ENCODE peak calls at places on chromosomes 6 and 20, in five cellular contexts. V is mesenchymal stem cell, Q is H1, N is trophoblast cell, A is H9. D is an unnamed sample.

GRCh38 chr6:43247115-43247999 is 4.1 kb downstream of the TTBK1 start:
- DNase-seq in V (peak; percentile 46), Q (peak; percentile 58), N (peak; percentile 47), A (peak; percentile 93), D (peak; percentile 85)

GRCh38 chr6:54737247-54737646 is 109.3 kb upstream of the FAM83B start:
- DNase-seq in V (no peak), Q (peak; percentile 17), N (peak; percentile 15), A (peak; percentile 55), D (no peak)

GRCh38 chr20:31840906-31841816 is 4.2 kb downstream of the FOXS1 start:
- DNase-seq in V (no peak), Q (no peak), N (no peak), A (no peak), D (no peak)

GRCh38 chr6:165871571-165871970 is 208.5 kb upstream of the PDE10A start:
- DNase-seq in V (no peak), Q (no peak), N (no peak), A (no peak), D (no peak)

GRCh38 chr6:90393232-90393884 is 96.7 kb upstream of the BACH2 start:
- DNase-seq in V (peak; percentile 65), Q (peak; percentile 47), N (peak; percentile 79), A (peak; percentile 67), D (peak; percentile 48)

GRCh38 chr6:137165375-137166246 is 7.8 kb downstream of the IL22RA2 start:
- DNase-seq in V (no peak), Q (no peak), N (peak; percentile 89), A (no peak), D (no peak)

GRCh38 chr20:22700387-22700786 is 116.0 kb upstream of the FOXA2 start:
- DNase-seq in V (no peak), Q (no peak), N (no peak), A (no peak), D (no peak)

GRCh38 chr20:32415494-32415893 is 57.4 kb downstream of the ASXL1 start:
- DNase-seq in V (no peak), Q (no peak), N (no peak), A (no peak), D (no peak)

GRCh38 chr6:34912715-34913464 is 23.8 kb downstream of the ANKS1A start:
- DNase-seq in V (peak; percentile 86), Q (no peak), N (no peak), A (no peak), D (no peak)

GRCh38 chr6:119280080-119280479 is 69.5 kb downstream of the MAN1A1 start:
- DNase-seq in V (no peak), Q (no peak), N (no peak), A (no peak), D (no peak)

GRCh38 chr6:29813809-29814208 is 13.8 kb upstream of the HLA-G start:
- DNase-seq in V (no peak), Q (no peak), N (peak; percentile 83), A (no peak), D (no peak)

GRCh38 chr6:80622641-80623040 is 516.2 kb downstream of the BCKDHB start:
- DNase-seq in V (no peak), Q (no peak), N (peak; percentile 52), A (no peak), D (no peak)

GRCh38 chr6:16239798-16240123 is 1.4 kb downstream of the GMPR start:
- DNase-seq in V (peak; percentile 81), Q (no peak), N (no peak), A (peak; percentile 81), D (no peak)

GRCh38 chr20:48599106-48599747 is 228.6 kb downstream of the PREX1 start:
- DNase-seq in V (no peak), Q (no peak), N (no peak), A (no peak), D (no peak)

GRCh38 chr6:137901454-137901853 is 34.4 kb downstream of the TNFAIP3 start:
- DNase-seq in V (no peak), Q (no peak), N (no peak), A (no peak), D (no peak)

GRCh38 chr6:137271245-137272183 is 52.3 kb upstream of the IFNGR1 start:
- DNase-seq in V (peak; percentile 65), Q (no peak), N (peak; percentile 73), A (no peak), D (peak; percentile 39)

GRCh38 chr6:107811591-107812218 is 12.4 kb downstream of the SCML4 start:
- DNase-seq in V (peak; percentile 74), Q (no peak), N (peak; percentile 89), A (no peak), D (no peak)

GRCh38 chr6:4776967-4777925 is 1.0 kb downstream of the CDYL start:
- DNase-seq in V (peak; percentile 57), Q (no peak), N (peak; percentile 58), A (no peak), D (no peak)

GRCh38 chr20:36591854-36592641 is 13.5 kb upstream of the RAB5IF start:
- DNase-seq in V (peak; percentile 59), Q (no peak), N (peak; percentile 58), A (peak; percentile 54), D (no peak)

GRCh38 chr6:37706749-37707148 is 9.1 kb upstream of the MDGA1 start:
- DNase-seq in V (no peak), Q (no peak), N (no peak), A (no peak), D (no peak)

GRCh38 chr20:30595698-30596097 is 661.8 kb upstream of the DEFB115 start:
- DNase-seq in V (no peak), Q (no peak), N (no peak), A (no peak), D (no peak)

GRCh38 chr6:71383891-71384489 is 95.4 kb downstream of the OGFRL1 start:
- DNase-seq in V (peak; percentile 63), Q (no peak), N (peak; percentile 89), A (no peak), D (peak; percentile 38)

GRCh38 chr20:8454137-8454712 is 322.2 kb downstream of the PLCB1 start:
- DNase-seq in V (peak; percentile 88), Q (no peak), N (peak; percentile 48), A (peak; percentile 50), D (peak; percentile 9)

GRCh38 chr6:15247750-15248450 is 2.0 kb downstream of the JARID2 start:
- DNase-seq in V (peak; percentile 62), Q (no peak), N (peak; percentile 77), A (peak; percentile 57), D (no peak)

GRCh38 chr6:21522007-21522758 is 71.4 kb upstream of the SOX4 start:
- DNase-seq in V (no peak), Q (no peak), N (no peak), A (no peak), D (no peak)

GRCh38 chr20:25238319-25239037 is 9.4 kb upstream of the PYGB start:
- DNase-seq in V (peak; percentile 55), Q (no peak), N (peak; percentile 18), A (no peak), D (no peak)

GRCh38 chr6:109460161-109460830 is 4.7 kb upstream of the MICAL1 start:
- DNase-seq in V (peak; percentile 17), Q (no peak), N (no peak), A (no peak), D (no peak)

GRCh38 chr6:109457596-109457996 is 2.0 kb upstream of the MICAL1 start:
- DNase-seq in V (no peak), Q (no peak), N (peak; percentile 66), A (no peak), D (no peak)

GRCh38 chr6:109456283-109456583 is 661 bp upstream of the MICAL1 start:
- DNase-seq in V (no peak), Q (no peak), N (no peak), A (no peak), D (no peak)

GRCh38 chr6:109456710-109457595 is 1.4 kb upstream of the MICAL1 start:
- DNase-seq in V (no peak), Q (no peak), N (peak; percentile 27), A (no peak), D (no peak)

DNA sequence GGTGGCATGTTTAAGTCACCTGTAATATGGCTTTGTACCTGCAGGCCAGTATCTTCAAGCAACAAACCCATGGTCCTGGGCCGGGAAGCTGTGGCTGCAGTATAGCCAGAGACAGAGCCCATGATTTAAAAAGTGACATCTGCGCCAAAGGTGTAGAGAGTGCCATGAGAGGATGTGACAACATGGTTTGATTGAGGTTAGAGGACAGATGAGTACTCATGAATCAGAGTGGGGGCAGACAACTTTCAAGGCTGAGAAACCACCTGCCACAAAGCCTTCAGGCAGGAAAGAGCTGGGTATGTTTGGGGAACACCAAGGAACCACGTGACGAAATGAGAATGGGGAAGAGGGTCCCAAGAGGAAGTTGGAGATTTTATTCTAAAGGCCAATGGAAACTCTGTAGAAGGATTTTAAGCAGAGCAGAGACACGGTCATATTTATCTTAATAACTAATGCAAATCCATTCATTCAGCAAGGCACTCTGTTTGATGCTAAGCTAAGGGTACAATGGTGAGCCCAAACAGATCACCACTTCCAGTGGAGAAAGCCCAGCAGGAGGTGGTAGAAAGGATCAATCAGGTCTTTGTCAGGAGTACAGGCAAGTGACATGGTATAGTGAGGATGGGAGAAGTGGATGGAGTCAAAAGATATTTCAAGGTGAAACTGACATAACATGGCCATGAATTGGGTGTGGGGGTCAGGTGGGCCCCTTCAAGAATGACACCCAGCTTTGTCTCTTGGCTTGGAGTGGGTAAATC is 3.4 kb upstream of the MICAL1 start:
- DNase-seq in V (no peak), Q (no peak), N (peak; percentile 20), A (no peak), D (no peak)
- H2BK12ac ChIP-seq in V (no peak overlapping the region), Q (no peak overlapping the region), N (no peak overlapping the region), A (no peak overlapping the region), D (no peak overlapping the region)

DNA sequence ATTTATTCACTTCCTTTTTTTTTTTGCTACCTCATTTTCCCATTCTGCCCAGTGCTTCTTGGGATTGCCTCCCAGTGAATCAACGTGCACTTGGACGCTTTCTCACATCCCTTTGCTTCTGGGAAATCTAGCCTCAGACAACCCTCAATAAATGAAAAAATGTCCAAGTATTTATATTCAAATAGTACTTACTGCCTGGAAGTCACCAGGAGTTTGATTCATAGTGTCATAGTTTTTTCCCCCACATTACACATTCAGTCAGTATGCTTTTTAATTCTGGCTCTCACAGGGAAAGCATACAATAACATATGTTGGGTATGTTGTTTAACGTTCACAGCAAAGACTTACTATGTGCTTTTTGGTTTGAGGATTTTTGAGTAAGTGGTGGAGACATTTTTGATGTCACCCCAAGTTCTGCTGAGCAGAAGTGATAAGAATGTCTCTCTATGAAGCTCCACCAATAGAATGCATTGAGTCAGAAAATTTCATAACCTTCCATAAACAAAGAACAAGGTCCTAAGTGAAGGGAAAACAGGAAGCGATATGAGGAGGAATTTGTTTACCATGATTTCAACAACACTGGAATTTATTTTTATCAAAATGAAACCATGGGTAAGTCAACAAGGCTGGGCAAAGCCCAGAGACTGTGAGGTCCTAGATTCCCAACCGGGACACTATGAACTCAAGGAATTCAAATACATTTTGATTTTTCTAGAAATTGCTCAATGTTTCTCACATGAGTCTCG is 301.2 kb upstream of the BMP2 start:
- DNase-seq in V (peak; percentile 74), Q (no peak), N (no peak), A (no peak), D (no peak)
- H3K23ac ChIP-seq in V (no peak overlapping the region), Q (no peak overlapping the region), N (no peak overlapping the region), A (no peak overlapping the region), D (no peak overlapping the region)

DNA sequence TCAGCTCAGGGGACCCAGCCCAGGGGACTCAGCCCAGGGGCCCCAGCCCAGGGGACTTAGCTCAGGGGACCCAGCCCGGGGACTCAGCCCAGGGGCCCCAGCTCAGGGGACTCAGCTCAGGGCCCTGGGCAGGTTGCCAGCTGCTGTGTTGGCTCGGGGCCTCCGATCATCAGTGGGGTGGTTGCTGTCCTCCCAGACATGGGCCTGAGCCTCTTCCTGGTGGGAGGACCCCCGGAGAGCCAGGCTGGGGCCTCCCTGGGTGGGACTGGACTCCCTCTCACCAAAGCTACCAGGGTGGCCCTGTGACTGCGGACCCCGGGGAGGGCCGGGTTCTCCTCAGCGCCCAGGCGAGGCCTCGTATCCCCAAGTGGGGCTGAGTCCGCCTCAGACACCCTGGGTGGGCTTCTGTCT is 4.4 kb downstream of the COL20A1 start:
- DNase-seq in V (no peak), Q (no peak), N (no peak), A (no peak), D (no peak)
- H3K4me2 ChIP-seq in V (no peak overlapping the region), Q (no peak overlapping the region), N (no peak overlapping the region), A (no peak overlapping the region), D (no peak overlapping the region)

GRCh38 chr6:148177589-148178233 is 164.9 kb upstream of the SASH1 start:
- DNase-seq in V (peak; percentile 55), Q (peak; percentile 50), N (peak; percentile 93), A (peak; percentile 73), D (no peak)
- H2BK12ac ChIP-seq in V (peak overlapping the region; percentile 21), Q (no peak overlapping the region), N (peak overlapping the region; percentile 43), A (no peak overlapping the region), D (no peak overlapping the region)